ENCODE peak calls at places on chromosomes 11 and 22, in eight cellular contexts. Q is Right ventricle myocardium inferior; Y is naive thymus-derived CD8-positive, alpha-beta T cell; N is esophagus mucosa; Z is SK-N-SH treated with all-trans-retinoic acid at 6 μM for 48 hours; J is natural killer cell; G is RWPE2; E is activated CD8-positive, alpha-beta memory T cell treated with anti-CD3 and anti-CD28 coated beads, Interleukin-2, amount 10 ng/mL, durations not matched to agents 7 days and 5 days. V is an unnamed sample.

GRCh38 chr11:13862845-13863392 is 99.6 kb upstream of the SPON1 start:
- ATAC-seq in Z (no peak), E (no peak), G (no peak), N (no peak), J (no peak), Q (no peak), Y (no peak), V (no peak)

GRCh38 chr22:26534874-26535470 is 22.7 kb upstream of the TFIP11 start:
- ATAC-seq in J (no peak), G (no peak), Z (no peak), N (no peak), Y (no peak), Q (no peak), E (no peak), V (peak; percentile 42)

GRCh38 chr22:41523464-41524221 is 20.6 kb downstream of the POLR3H start:
- ATAC-seq in G (no peak), N (no peak), E (no peak), Z (no peak), Q (peak; percentile 38), J (no peak), Y (no peak), V (no peak)

GRCh38 chr11:16460508-16460907 is 104.2 kb upstream of the SOX6 start:
- ATAC-seq in E (no peak), Z (no peak), G (no peak), N (no peak), Q (no peak), Y (no peak), J (no peak), V (no peak)

GRCh38 chr11:106446961-106447360 is 369.5 kb downstream of the AASDHPPT start:
- ATAC-seq in Z (peak; percentile 82), Y (no peak), E (no peak), Q (no peak), J (no peak), G (no peak), N (no peak), V (no peak)

GRCh38 chr22:28822930-28823481 is 22.6 kb upstream of the XBP1 start:
- ATAC-seq in N (peak; percentile 29), E (peak; percentile 72), Z (no peak), J (peak; percentile 53), Y (peak; percentile 89), G (no peak), Q (no peak), V (peak; percentile 50)

GRCh38 chr11:57474017-57474750 is 13.9 kb downstream of the RTN4RL2 start:
- ATAC-seq in Q (no peak), J (peak; percentile 78), Y (peak; percentile 59), N (no peak), G (no peak), Z (no peak), E (peak; percentile 78), V (peak; percentile 8)

GRCh38 chr22:22712092-22712658 is 67.8 kb downstream of the GGTLC2 start:
- ATAC-seq in J (no peak), Z (no peak), N (no peak), Q (no peak), G (no peak), E (no peak), Y (no peak), V (no peak)

GRCh38 chr11:95605271-95605940 is 184.2 kb downstream of the FAM76B start:
- ATAC-seq in E (no peak), Q (no peak), Y (no peak), J (no peak), Z (no peak), G (no peak), N (no peak), V (no peak)

GRCh38 chr22:50311606-50312351 is 4.3 kb upstream of the PLXNB2 start:
- ATAC-seq in J (no peak), G (no peak), Z (no peak), Y (no peak), E (no peak), Q (no peak), N (no peak), V (no peak)

GRCh38 chr22:21680830-21681565 is 15.2 kb downstream of the PPIL2 start:
- ATAC-seq in G (no peak), E (peak; percentile 12), J (peak; percentile 76), N (no peak), Q (no peak), Z (no peak), Y (no peak), V (no peak)

GRCh38 chr11:4076774-4077173 is 17.8 kb upstream of the RRM1 start:
- ATAC-seq in Y (peak; percentile 27), N (no peak), E (no peak), Z (no peak), J (no peak), G (no peak), Q (no peak), V (no peak)

GRCh38 chr22:23119492-23120414 is 22.0 kb downstream of the RSPH14 start:
- ATAC-seq in G (no peak), J (peak; percentile 31), Y (peak; percentile 92), E (peak; percentile 78), Z (no peak), N (no peak), Q (no peak), V (peak; percentile 96)

GRCh38 chr22:31738566-31738965 is 11.4 kb downstream of the PRR14L start:
- ATAC-seq in J (no peak), E (no peak), Z (peak; percentile 34), N (peak; percentile 36), Q (peak; percentile 41), G (no peak), Y (no peak), V (no peak)

GRCh38 chr11:108873305-108873704 is 208.4 kb downstream of the DDX10 start:
- ATAC-seq in Q (no peak), Y (no peak), Z (no peak), G (no peak), E (no peak), N (no peak), J (no peak), V (peak; percentile 74)

GRCh38 chr11:2517386-2518064 is 72.7 kb downstream of the KCNQ1 start:
- ATAC-seq in Y (no peak), Z (no peak), N (peak; percentile 35), Q (no peak), J (no peak), E (no peak), G (no peak), V (no peak)

GRCh38 chr22:47164514-47165337 is 402.3 kb downstream of the TBC1D22A start:
- ATAC-seq in Y (no peak), Q (no peak), J (no peak), Z (no peak), E (no peak), G (no peak), N (no peak), V (no peak)

GRCh38 chr11:19951558-19952083 is 208.7 kb downstream of the DBX1 start:
- ATAC-seq in G (peak; percentile 44), N (peak; percentile 76), Q (no peak), E (peak; percentile 61), Y (no peak), Z (peak; percentile 36), J (peak; percentile 74), V (peak; percentile 38)

GRCh38 chr11:75325713-75326438 is 25.6 kb downstream of the ARRB1 start:
- ATAC-seq in E (peak; percentile 27), Z (peak; percentile 58), G (peak; percentile 95), N (peak; percentile 77), Y (no peak), Q (peak; percentile 90), J (no peak), V (peak; percentile 86)

GRCh38 chr11:134474942-134475341 is 62.9 kb upstream of the B3GAT1 start:
- ATAC-seq in Q (no peak), Y (no peak), G (no peak), Z (no peak), E (no peak), J (no peak), N (no peak), V (peak; percentile 23)

GRCh38 chr11:117026593-117027330 is 71.5 kb downstream of the SIK3 start:
- ATAC-seq in J (no peak), Y (no peak), Z (peak; percentile 49), G (peak; percentile 88), N (peak; percentile 92), Q (no peak), E (peak; percentile 43), V (peak; percentile 82)

GRCh38 chr11:60175860-60176275 is 7.0 kb downstream of the MS4A6A start:
- ATAC-seq in Q (no peak), G (no peak), J (no peak), Y (no peak), E (no peak), Z (no peak), N (no peak), V (peak; percentile 87)

GRCh38 chr11:29162490-29162889 is 854.3 kb downstream of the KCNA4 start:
- ATAC-seq in Z (no peak), E (no peak), J (no peak), Y (no peak), N (no peak), G (no peak), Q (no peak), V (no peak)

GRCh38 chr22:43520632-43521039 is 108.8 kb downstream of the MPPED1 start:
- ATAC-seq in Q (no peak), G (no peak), J (no peak), Z (no peak), N (no peak), Y (no peak), E (peak; percentile 30), V (peak; percentile 94)

GRCh38 chr11:8079111-8079675 is 1.8 kb upstream of the TUB start:
- ATAC-seq in J (no peak), E (no peak), N (no peak), Y (no peak), G (no peak), Q (no peak), Z (no peak), V (no peak)

GRCh38 chr11:62132689-62133293 is 9.0 kb downstream of the INCENP start:
- ATAC-seq in J (no peak), Z (no peak), Y (no peak), N (no peak), E (no peak), Q (no peak), G (no peak), V (no peak)

GRCh38 chr11:80816966-80817365 is 1376.1 kb upstream of the TENM4 start:
- ATAC-seq in N (no peak), J (no peak), Z (no peak), Q (no peak), Y (no peak), G (no peak), E (no peak), V (no peak)

GRCh38 chr11:64001552-64002427 is 15.6 kb downstream of the OTUB1 start:
- ATAC-seq in E (no peak), Y (no peak), Q (no peak), N (no peak), G (no peak), J (no peak), Z (no peak), V (no peak)

GRCh38 chr11:19557720-19558140 is 154.9 kb upstream of the NAV2 start:
- ATAC-seq in N (peak; percentile 75), J (no peak), Y (no peak), Z (peak; percentile 89), G (peak; percentile 72), E (peak; percentile 55), Q (peak; percentile 75), V (peak; percentile 59)

GRCh38 chr11:71568707-71569349 is 3.5 kb downstream of the KRTAP5-10 start:
- ATAC-seq in Z (no peak), E (no peak), N (peak; percentile 36), G (peak; percentile 62), J (no peak), Q (no peak), Y (no peak), V (no peak)

GRCh38 chr22:36423461-36424404 is 36.0 kb upstream of the MYH9 start:
- ATAC-seq in J (peak; percentile 81), Q (no peak), E (no peak), G (no peak), Z (no peak), Y (no peak), N (peak; percentile 24), V (no peak)

GRCh38 chr11:111414267-111414931 is 35.3 kb upstream of the POU2AF1 start:
- ATAC-seq in G (no peak), N (no peak), J (no peak), Z (no peak), Q (no peak), Y (no peak), E (no peak), V (peak; percentile 20)

GRCh38 chr11:1457856-1458255 is 28.7 kb downstream of the MOB2 start:
- ATAC-seq in Q (no peak), J (no peak), Z (no peak), G (no peak), Y (no peak), E (no peak), N (no peak), V (no peak)

GRCh38 chr11:11569936-11570491 is 51.8 kb downstream of the GALNT18 start:
- ATAC-seq in E (no peak), Z (no peak), J (no peak), G (peak; percentile 69), N (peak; percentile 79), Q (peak; percentile 85), Y (no peak), V (no peak)

V was measured in activated T-helper 17 cell treated with anti-CD3 and anti-CD28 coated beads, Interleukin-2, amount 50 U/mL, for 72 hours.